ENCODE peak calls at places on chromosomes 13 and 19, in four cellular contexts. N is HCT116, K is HepG2, L is K562. U is an unnamed sample.

GRCh38 chr19:3653865-3654513 is 27.4 kb upstream of the CACTIN start:
- DNase-seq in L (peak), N (no peak), K (no peak), U (no peak)

GRCh38 chr13:112961457-112962369 is 7.3 kb upstream of the MCF2L start:
- DNase-seq in K (no peak), N (no peak), L (no peak), U (no peak)

GRCh38 chr13:74306496-74306895 is 172.3 kb upstream of the KLF12 start:
- DNase-seq in N (no peak), L (no peak), K (no peak), U (peak)

GRCh38 chr13:112994084-112994780 is 25.2 kb downstream of the MCF2L start:
- DNase-seq in L (no peak), N (no peak), K (no peak), U (no peak)

GRCh38 chr13:50319603-50320296 is 304.5 kb downstream of the KCNRG start:
- DNase-seq in N (no peak), K (peak), L (peak), U (no peak)

GRCh38 chr13:97266328-97266727 is 44.2 kb downstream of the MBNL2 start:
- DNase-seq in L (no peak), K (no peak), N (no peak), U (no peak)

GRCh38 chr19:42032428-42032827 is 37.6 kb downstream of the GRIK5 start:
- DNase-seq in N (no peak), L (no peak), K (no peak), U (no peak)

GRCh38 chr13:40271511-40271910 is 394.9 kb downstream of the FOXO1 start:
- DNase-seq in L (no peak), K (no peak), N (no peak), U (no peak)

GRCh38 chr19:21626924-21627697 is 121.7 kb downstream of the ZNF429 start:
- DNase-seq in N (no peak), L (no peak), K (no peak), U (no peak)

GRCh38 chr19:16400911-16401675 is 70.7 kb downstream of the EPS15L1 start:
- DNase-seq in N (no peak), L (no peak), K (no peak), U (no peak)

GRCh38 chr19:43618921-43619261 is 538 bp downstream of the ZNF428 start:
- DNase-seq in K (peak), N (no peak), L (no peak), U (peak)

GRCh38 chr19:4636151-4636717 is 3.1 kb upstream of the TNFAIP8L1 start:
- DNase-seq in K (no peak), N (no peak), L (peak), U (peak)

GRCh38 chr19:33374406-33374703 is 846 bp downstream of the CEBPG start:
- DNase-seq in K (no peak), L (no peak), N (no peak), U (peak)

GRCh38 chr13:23643828-23644419 is 73.7 kb downstream of the TNFRSF19 start:
- DNase-seq in N (no peak), L (no peak), K (no peak), U (no peak)

GRCh38 chr19:9040131-9040530 is 29.9 kb upstream of the MUC16 start:
- DNase-seq in N (no peak), K (no peak), L (no peak), U (no peak)

GRCh38 chr19:32358311-32358710 is 12.9 kb downstream of the ZNF507 start:
- DNase-seq in N (no peak), L (no peak), K (no peak), U (no peak)

GRCh38 chr13:66359910-66360552 is 870.1 kb downstream of the PCDH9 start:
- DNase-seq in K (no peak), N (no peak), L (no peak), U (no peak)

GRCh38 chr13:32940601-32941000 is 75.6 kb upstream of the KL start:
- DNase-seq in N (no peak), K (no peak), L (no peak), U (peak)

GRCh38 chr13:26155568-26155967 is 66.5 kb downstream of the RNF6 start:
- DNase-seq in K (no peak), L (no peak), N (no peak), U (no peak)

GRCh38 chr13:76481738-76482137 is 404.5 kb downstream of the KCTD12 start:
- DNase-seq in K (no peak), L (no peak), N (no peak), U (no peak)

GRCh38 chr19:4083677-4084546 is 17.2 kb upstream of the ZBTB7A start:
- DNase-seq in L (no peak), K (no peak), N (no peak), U (no peak)

GRCh38 chr13:42971670-42972355 is 20.2 kb downstream of the EPSTI1 start:
- DNase-seq in L (no peak), N (no peak), K (no peak), U (no peak)

GRCh38 chr19:47891923-47892666 is 6.0 kb upstream of the SULT2A1 start:
- DNase-seq in N (no peak), K (peak), L (peak), U (no peak)
- TF ChIP-seq POLR2AphosphoS5 in N (no peak), K (peak), L (peak), U (no peak)

DNA sequence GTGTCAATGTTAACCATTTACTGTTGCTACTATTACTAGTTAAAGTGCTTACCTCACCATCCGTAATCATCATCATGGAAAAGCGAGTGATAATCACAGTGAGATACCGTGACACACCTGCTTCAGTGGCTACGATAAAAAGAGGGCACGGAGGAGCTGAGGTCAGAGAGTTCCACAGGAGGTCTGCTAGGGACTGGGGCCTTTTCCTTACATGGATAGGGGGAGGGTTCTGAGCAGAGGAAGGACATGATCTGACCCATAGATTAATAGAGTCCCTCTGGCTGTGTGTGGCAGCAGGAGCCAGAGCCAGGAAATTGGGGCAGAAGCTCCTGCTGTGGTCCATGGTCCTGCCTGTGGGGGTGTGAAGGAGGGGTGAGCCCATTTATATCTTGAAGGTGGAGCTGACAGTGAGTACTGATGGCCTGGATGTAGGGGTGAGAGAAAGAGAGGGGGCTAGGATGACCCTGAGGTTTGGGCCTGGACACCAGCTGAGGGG is 136.7 kb downstream of the SIPA1L3 start:
- DNase-seq in L (no peak), N (no peak), K (no peak), U (no peak)
- TF ChIP-seq ELF1 in L (no peak), N (no peak), K (no peak), U (no peak)

GRCh38 chr19:2475702-2476450 is at the start of gene GADD45B:
- DNase-seq in L (peak), K (peak), N (peak), U (peak)

GRCh38 chr19:2476451-2477140 is 669 bp downstream of the GADD45B start:
- DNase-seq in L (peak), K (no peak), N (no peak), U (peak)

GRCh38 chr19:2478324-2478755 is 2.4 kb downstream of the GADD45B start:
- DNase-seq in K (no peak), L (no peak), N (no peak), U (peak)

GRCh38 chr19:2477732-2478191 is 1.8 kb downstream of the GADD45B start:
- DNase-seq in L (no peak), N (no peak), K (no peak), U (no peak)

GRCh38 chr19:2477141-2477710 is 1.3 kb downstream of the GADD45B start:
- DNase-seq in L (no peak), K (no peak), N (no peak), U (no peak)
- TF ChIP-seq POLR2AphosphoS5 in L (no peak), K (no peak), N (no peak), U (no peak)

GRCh38 chr13:20439261-20439660 is 86.4 kb downstream of the CRYL1 start:
- DNase-seq in K (no peak), L (no peak), N (no peak), U (no peak)
- TF ChIP-seq ELF1 in K (no peak), L (no peak), N (no peak), U (no peak)

GRCh38 chr19:47003611-47003935 is 16.1 kb upstream of the NPAS1 start:
- DNase-seq in K (no peak), N (no peak), L (no peak), U (peak)

GRCh38 chr19:47004012-47004465 is 15.6 kb upstream of the NPAS1 start:
- DNase-seq in K (no peak), N (no peak), L (peak), U (peak)

GRCh38 chr19:47005873-47006272 is 13.8 kb upstream of the NPAS1 start:
- DNase-seq in N (peak), L (no peak), K (peak), U (peak)

GRCh38 chr19:47006496-47006895 is 13.1 kb upstream of the NPAS1 start:
- DNase-seq in N (no peak), L (no peak), K (no peak), U (no peak)

DNA sequence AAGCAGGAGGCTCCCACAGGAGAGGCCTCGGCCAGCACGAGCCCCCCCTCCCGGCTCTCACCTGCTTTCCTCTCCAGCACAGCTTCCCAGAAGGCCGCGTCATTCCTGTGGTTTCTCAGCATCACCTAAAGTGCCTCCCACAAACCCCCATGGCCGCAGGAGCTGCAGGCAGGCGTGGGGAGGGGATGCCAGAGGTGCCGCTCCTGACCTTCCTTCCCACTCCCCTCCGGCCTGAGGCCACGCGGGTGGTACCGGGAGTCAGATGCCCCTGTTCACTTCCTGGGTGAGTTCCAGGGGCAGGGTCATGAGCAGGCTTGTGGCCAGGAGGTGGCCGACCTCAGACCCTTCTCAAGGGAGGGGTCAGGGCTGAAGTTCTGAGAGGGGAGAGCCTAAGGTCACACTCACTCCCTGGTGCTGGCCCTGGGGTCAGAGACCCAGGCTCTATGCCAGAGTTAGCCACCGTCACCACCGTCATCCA is 14.4 kb upstream of the NPAS1 start:
- DNase-seq in N (no peak), K (peak), L (peak), U (no peak)
- TF ChIP-seq POLR2AphosphoS5 in N (no peak), K (no peak), L (no peak), U (no peak)

GRCh38 chr19:19619849-19620210 is 1.3 kb upstream of the PBX4 start:
- DNase-seq in K (no peak), N (no peak), L (no peak), U (no peak)
- TF ChIP-seq ELF1 in K (no peak), N (no peak), L (no peak), U (no peak)

DNA sequence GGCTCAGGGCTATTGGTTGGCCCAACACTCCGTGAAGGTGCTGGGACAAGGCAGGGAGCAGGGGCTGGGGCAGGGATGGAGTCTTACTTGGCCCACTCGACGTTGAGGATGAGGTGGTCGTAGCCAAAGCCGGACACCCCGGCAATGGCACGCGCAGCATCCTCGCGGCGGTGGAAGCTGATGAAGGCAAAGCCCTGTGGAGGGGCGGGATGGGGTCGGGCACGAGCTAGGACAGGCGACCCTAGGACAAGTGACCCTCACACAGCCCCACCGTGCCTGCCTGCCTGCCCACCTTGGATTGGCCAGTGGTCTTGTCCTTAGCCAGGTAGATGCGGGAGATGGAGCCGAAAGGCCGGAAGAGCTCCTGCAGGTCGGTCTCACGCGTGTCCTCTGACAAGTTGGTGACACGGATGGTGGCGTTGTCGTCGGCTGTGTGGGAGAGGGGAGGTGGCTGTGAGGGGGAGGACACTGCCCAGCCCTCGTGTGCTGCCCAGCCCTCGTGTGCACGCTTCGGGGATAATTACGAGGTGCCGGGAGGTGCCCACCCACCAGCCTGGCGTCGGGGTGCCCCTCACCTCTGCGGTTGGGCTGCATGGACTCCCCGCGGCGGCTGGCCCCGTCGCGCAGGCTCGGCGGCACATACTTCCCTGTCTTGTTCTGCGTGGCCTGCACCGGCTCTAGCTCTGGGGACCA is 4.0 kb downstream of the P2RY11 start:
- DNase-seq in K (no peak), L (peak), N (no peak), U (peak)
- TF ChIP-seq POLR2AphosphoS5 in K (peak), L (peak), N (peak), U (peak)

DNA sequence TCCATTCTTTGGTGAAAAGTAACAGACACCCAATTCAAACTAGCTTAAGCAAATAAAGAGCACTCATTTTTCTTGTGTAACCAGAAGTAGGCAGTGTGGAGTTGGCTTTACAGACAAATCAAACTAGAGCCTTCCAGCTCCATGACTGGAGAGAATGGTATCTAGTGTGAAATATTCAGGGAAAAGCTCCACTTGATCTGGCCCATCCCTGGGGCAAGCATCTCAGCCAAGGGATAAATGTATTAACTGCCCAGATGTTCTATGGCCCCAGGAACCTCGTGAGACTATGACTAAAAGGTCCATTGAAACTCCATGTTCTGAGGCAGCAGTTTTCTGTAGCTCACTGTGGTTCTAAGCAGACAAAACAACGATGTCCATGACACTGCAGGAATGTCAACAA is 49.9 kb downstream of the TBC1D4 start:
- DNase-seq in N (no peak), L (no peak), K (peak), U (no peak)
- TF ChIP-seq ELF1 in N (no peak), L (no peak), K (no peak), U (no peak)

DNA sequence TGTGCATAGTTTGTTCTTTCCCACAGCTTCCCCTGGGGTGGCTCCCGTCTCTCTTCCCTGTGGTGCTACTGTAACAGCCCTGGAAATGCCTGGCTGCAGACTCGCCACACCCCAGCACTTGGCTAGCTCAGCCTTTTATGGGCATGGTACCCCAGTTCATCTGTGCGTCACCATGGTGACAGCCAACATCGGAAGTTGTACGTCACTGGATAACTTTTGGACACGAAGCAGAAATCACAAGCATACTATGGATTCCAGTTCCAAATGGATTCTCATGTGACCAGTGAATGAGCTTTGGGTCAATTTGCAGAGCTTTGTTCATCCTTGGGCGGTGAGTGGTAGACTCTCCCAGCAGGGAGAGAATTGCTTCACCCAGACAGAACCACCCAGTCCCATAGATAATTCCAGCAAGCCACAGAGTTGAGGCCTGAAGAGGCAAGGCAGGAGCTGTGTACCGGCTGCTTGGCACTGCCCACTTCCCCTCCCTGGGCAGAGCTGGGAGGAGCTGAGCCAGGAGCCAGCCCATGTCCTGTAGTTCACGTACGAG is 54.4 kb downstream of the COL4A2 start:
- DNase-seq in K (no peak), N (no peak), L (no peak), U (no peak)
- TF ChIP-seq POLR2AphosphoS5 in K (no peak), N (no peak), L (no peak), U (no peak)

GRCh38 chr19:18908917-18909619 is 10.1 kb downstream of the COPE start:
- DNase-seq in N (no peak), K (no peak), L (no peak), U (no peak)

GRCh38 chr19:18905058-18905456 is 9.1 kb upstream of the CERS1 start:
- DNase-seq in N (no peak), L (no peak), K (no peak), U (no peak)

GRCh38 chr19:18905520-18906236 is 9.7 kb upstream of the CERS1 start:
- DNase-seq in N (no peak), L (no peak), K (no peak), U (no peak)

GRCh38 chr19:18904334-18905057 is 8.5 kb upstream of the CERS1 start:
- DNase-seq in L (no peak), K (no peak), N (no peak), U (no peak)

GRCh38 chr19:18906605-18907519 is 10.9 kb upstream of the CERS1 start:
- DNase-seq in K (no peak), L (no peak), N (no peak), U (no peak)
- TF ChIP-seq ELF1 in K (no peak), L (no peak), N (no peak), U (no peak)